ENCODE peak calls at places on chromosome 22, in four cellular contexts. One of them, this sample, is unnamed.

GRCh38 chr22:47422736-47423135 is 660.3 kb downstream of the TBC1D22A start:
- DNase-seq in nephron progenitor cell: no peak
- DNase-seq in right atrium auricular region: no peak
- DNase-seq in kidney epithelial cell: no peak
- DNase-seq in this sample: no peak

GRCh38 chr22:27581688-27582087 is 219.9 kb downstream of the MN1 start:
- DNase-seq in nephron progenitor cell: no peak
- DNase-seq in right atrium auricular region: peak; percentile 90
- DNase-seq in kidney epithelial cell: no peak
- DNase-seq in this sample: no peak

GRCh38 chr22:46561435-46561905 is 24.1 kb upstream of the CELSR1 start:
- DNase-seq in nephron progenitor cell: no peak
- DNase-seq in right atrium auricular region: no peak
- DNase-seq in kidney epithelial cell: no peak
- DNase-seq in this sample: no peak

GRCh38 chr22:20864186-20864908 is 5.5 kb downstream of the SNAP29 start:
- DNase-seq in nephron progenitor cell: no peak
- DNase-seq in right atrium auricular region: no peak
- DNase-seq in kidney epithelial cell: no peak
- DNase-seq in this sample: no peak

GRCh38 chr22:42500164-42500835 is 19.3 kb downstream of the RRP7A start:
- DNase-seq in nephron progenitor cell: peak; percentile 75
- DNase-seq in right atrium auricular region: peak; percentile 70
- DNase-seq in kidney epithelial cell: no peak
- DNase-seq in this sample: peak; percentile 88

GRCh38 chr22:21916309-21916918 is 36.2 kb downstream of the PPM1F start:
- DNase-seq in nephron progenitor cell: no peak
- DNase-seq in right atrium auricular region: no peak
- DNase-seq in kidney epithelial cell: no peak
- DNase-seq in this sample: no peak

GRCh38 chr22:42138122-42138770 is 7.6 kb upstream of the CYP2D6 start:
- DNase-seq in nephron progenitor cell: no peak
- DNase-seq in right atrium auricular region: no peak
- DNase-seq in kidney epithelial cell: no peak
- DNase-seq in this sample: peak; percentile 37

GRCh38 chr22:46350646-46351045 is 15.1 kb downstream of the TRMU start:
- DNase-seq in nephron progenitor cell: no peak
- DNase-seq in right atrium auricular region: no peak
- DNase-seq in kidney epithelial cell: no peak
- DNase-seq in this sample: no peak

GRCh38 chr22:34669001-34669400 is 397.0 kb upstream of the ISX start:
- DNase-seq in nephron progenitor cell: no peak
- DNase-seq in right atrium auricular region: no peak
- DNase-seq in kidney epithelial cell: peak; percentile 12
- DNase-seq in this sample: no peak

GRCh38 chr22:24011735-24012068 is 598 bp downstream of the CABIN1 start:
- DNase-seq in nephron progenitor cell: no peak
- DNase-seq in right atrium auricular region: no peak
- DNase-seq in kidney epithelial cell: no peak
- DNase-seq in this sample: no peak

GRCh38 chr22:45493286-45493771 is 9.4 kb upstream of the FBLN1 start:
- DNase-seq in nephron progenitor cell: no peak
- DNase-seq in right atrium auricular region: peak; percentile 90
- DNase-seq in kidney epithelial cell: no peak
- DNase-seq in this sample: no peak

GRCh38 chr22:41625577-41625976 is 4.5 kb downstream of the XRCC6 start:
- DNase-seq in nephron progenitor cell: no peak
- DNase-seq in right atrium auricular region: no peak
- DNase-seq in kidney epithelial cell: no peak
- DNase-seq in this sample: no peak

GRCh38 chr22:36042240-36042639 is 13.6 kb upstream of the RBFOX2 start:
- DNase-seq in nephron progenitor cell: no peak
- DNase-seq in right atrium auricular region: no peak
- DNase-seq in kidney epithelial cell: no peak
- DNase-seq in this sample: no peak

GRCh38 chr22:35418088-35418487 is 18.1 kb downstream of the MCM5 start:
- DNase-seq in nephron progenitor cell: no peak
- DNase-seq in right atrium auricular region: no peak
- DNase-seq in kidney epithelial cell: no peak
- DNase-seq in this sample: no peak

GRCh38 chr22:49259870-49260615 is 567.6 kb downstream of the BRD1 start:
- DNase-seq in nephron progenitor cell: no peak
- DNase-seq in right atrium auricular region: no peak
- DNase-seq in kidney epithelial cell: no peak
- DNase-seq in this sample: no peak

GRCh38 chr22:41672780-41673509 is 15.7 kb downstream of the SNU13 start:
- DNase-seq in nephron progenitor cell: no peak
- DNase-seq in right atrium auricular region: no peak
- DNase-seq in kidney epithelial cell: no peak
- DNase-seq in this sample: no peak

GRCh38 chr22:41127447-41127846 is 35.1 kb downstream of the EP300 start:
- DNase-seq in nephron progenitor cell: no peak
- DNase-seq in right atrium auricular region: no peak
- DNase-seq in kidney epithelial cell: no peak
- DNase-seq in this sample: peak; percentile 57

GRCh38 chr22:40491990-40492631 is 121.7 kb downstream of the SGSM3 start:
- DNase-seq in nephron progenitor cell: no peak
- DNase-seq in right atrium auricular region: no peak
- DNase-seq in kidney epithelial cell: no peak
- DNase-seq in this sample: peak; percentile 57

GRCh38 chr22:22941831-22942510 is 54.4 kb downstream of the IGLL5 start:
- DNase-seq in nephron progenitor cell: no peak
- DNase-seq in right atrium auricular region: peak; percentile 38
- DNase-seq in kidney epithelial cell: no peak
- DNase-seq in this sample: peak; percentile 46

GRCh38 chr22:22863001-22863400 is 24.6 kb upstream of the IGLL5 start:
- DNase-seq in nephron progenitor cell: no peak
- DNase-seq in right atrium auricular region: no peak
- DNase-seq in kidney epithelial cell: no peak
- DNase-seq in this sample: no peak

GRCh38 chr22:18070041-18070440 is 7.7 kb upstream of the PEX26 start:
- DNase-seq in nephron progenitor cell: no peak
- DNase-seq in right atrium auricular region: no peak
- DNase-seq in kidney epithelial cell: no peak
- DNase-seq in this sample: no peak

GRCh38 chr22:20552450-20552894 is 45.1 kb downstream of the MED15 start:
- DNase-seq in nephron progenitor cell: no peak
- DNase-seq in right atrium auricular region: peak; percentile 94
- DNase-seq in kidney epithelial cell: no peak
- DNase-seq in this sample: no peak

GRCh38 chr22:19046719-19047609 is 75.2 kb downstream of the DGCR2 start:
- DNase-seq in nephron progenitor cell: no peak
- DNase-seq in right atrium auricular region: no peak
- DNase-seq in kidney epithelial cell: no peak
- DNase-seq in this sample: no peak

GRCh38 chr22:36454916-36455570 is 26.4 kb downstream of the TXN2 start:
- DNase-seq in nephron progenitor cell: peak; percentile 96
- DNase-seq in right atrium auricular region: peak; percentile 92
- DNase-seq in kidney epithelial cell: peak; percentile 54
- DNase-seq in this sample: peak; percentile 76

GRCh38 chr22:24175160-24175808 is 6.0 kb upstream of the SUSD2 start:
- DNase-seq in nephron progenitor cell: peak; percentile 75
- DNase-seq in right atrium auricular region: peak; percentile 80
- DNase-seq in kidney epithelial cell: no peak
- DNase-seq in this sample: peak; percentile 72

GRCh38 chr22:21755855-21756284 is 20.3 kb upstream of the YPEL1 start:
- DNase-seq in nephron progenitor cell: no peak
- DNase-seq in right atrium auricular region: no peak
- DNase-seq in kidney epithelial cell: no peak
- DNase-seq in this sample: no peak

GRCh38 chr22:50526849-50527801 is 1.7 kb upstream of the SCO2 start:
- DNase-seq in nephron progenitor cell: no peak
- DNase-seq in right atrium auricular region: peak; percentile 77
- DNase-seq in kidney epithelial cell: no peak
- DNase-seq in this sample: peak; percentile 80
- TF ChIP-seq CTCF in nephron progenitor cell: no peak
- TF ChIP-seq CTCF in right atrium auricular region: no peak
- TF ChIP-seq CTCF in kidney epithelial cell: no peak
- TF ChIP-seq CTCF in this sample: no peak

DNA sequence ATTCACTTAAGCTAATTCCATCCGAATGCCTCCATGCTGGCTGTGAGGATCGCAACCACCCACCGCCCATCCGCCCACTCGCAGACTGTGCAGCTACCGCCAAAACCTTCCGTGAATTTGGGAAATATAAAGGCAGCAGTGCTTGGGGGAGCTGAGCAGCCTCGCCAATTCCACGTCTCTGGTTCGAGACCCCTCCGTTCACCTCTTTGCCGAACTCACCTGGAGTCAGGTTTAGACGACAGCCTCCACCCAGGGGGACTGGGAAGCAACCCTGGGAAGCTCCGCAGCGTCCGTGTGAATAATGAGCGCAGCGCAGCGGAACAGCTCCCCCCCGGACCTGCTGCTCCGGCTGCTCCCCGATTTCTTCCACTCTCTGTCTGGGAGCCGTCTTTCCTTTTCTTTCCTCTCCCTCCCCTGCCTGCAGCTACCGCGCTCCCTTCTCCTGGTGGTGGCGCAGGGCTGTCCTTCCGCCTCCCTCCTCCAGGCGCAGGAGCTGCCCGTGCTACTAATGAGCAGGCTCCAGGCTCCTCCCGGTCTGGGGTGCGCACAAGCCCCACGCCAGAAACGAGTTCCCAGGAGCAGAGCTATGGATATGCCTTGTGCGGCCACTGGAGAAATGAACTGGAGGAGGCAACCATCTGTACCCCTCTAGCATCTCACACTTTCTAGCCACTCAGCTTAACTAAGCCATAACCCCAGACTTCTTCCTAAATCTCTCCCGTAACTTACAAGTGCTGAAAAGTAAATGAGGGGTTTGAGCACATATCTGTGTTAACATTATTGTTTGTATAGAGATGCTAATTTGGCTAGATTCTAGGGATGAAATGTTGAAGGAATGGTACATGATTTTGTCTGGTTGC is 107.3 kb downstream of the XKR3 start:
- DNase-seq in nephron progenitor cell: no peak
- DNase-seq in right atrium auricular region: no peak
- DNase-seq in kidney epithelial cell: no peak
- DNase-seq in this sample: no peak
- TF ChIP-seq CTCF in nephron progenitor cell: no peak
- TF ChIP-seq CTCF in right atrium auricular region: no peak
- TF ChIP-seq CTCF in kidney epithelial cell: peak; percentile 22
- TF ChIP-seq CTCF in this sample: no peak

DNA sequence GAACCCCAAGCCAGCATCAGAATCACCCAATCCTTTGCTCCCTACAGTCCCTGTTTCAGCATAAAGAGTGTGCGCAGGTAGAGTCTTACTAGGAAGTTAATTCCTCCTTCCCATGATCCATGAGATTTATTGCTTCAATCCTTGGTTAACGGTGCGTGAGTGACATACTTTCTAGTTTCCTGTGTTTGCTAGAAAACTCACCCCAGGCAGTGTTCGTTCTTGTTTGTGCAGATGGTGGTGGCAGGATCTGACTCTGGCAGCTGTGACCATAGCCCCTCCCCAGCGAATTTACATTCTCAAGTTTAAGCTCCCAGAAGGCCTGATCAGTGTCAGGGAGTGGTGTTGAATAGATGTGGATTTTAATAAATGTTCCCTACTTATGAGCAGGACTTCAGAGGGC is 106.7 kb upstream of the CCT8L2 start:
- DNase-seq in nephron progenitor cell: no peak
- DNase-seq in right atrium auricular region: no peak
- DNase-seq in kidney epithelial cell: no peak
- DNase-seq in this sample: no peak
- TF ChIP-seq CTCF in nephron progenitor cell: no peak
- TF ChIP-seq CTCF in right atrium auricular region: no peak
- TF ChIP-seq CTCF in kidney epithelial cell: no peak
- TF ChIP-seq CTCF in this sample: no peak

GRCh38 chr22:30289980-30290313 is 642 bp upstream of the CASTOR1 start:
- DNase-seq in nephron progenitor cell: no peak
- DNase-seq in right atrium auricular region: no peak
- DNase-seq in kidney epithelial cell: no peak
- DNase-seq in this sample: no peak
- TF ChIP-seq CTCF in nephron progenitor cell: no peak
- TF ChIP-seq CTCF in right atrium auricular region: no peak
- TF ChIP-seq CTCF in kidney epithelial cell: no peak
- TF ChIP-seq CTCF in this sample: no peak

This sample was measured in CD14-positive monocyte.